ENCODE peak calls at places on chromosomes 5 and 9, in five cellular contexts. F, B, S, N and A are unnamed samples.

GRCh38 chr5:169893010-169893409 is 87.3 kb downstream of the INSYN2B start:
- DNase-seq in F (no peak), N (no peak), S (no peak), B (no peak), A (no peak)

GRCh38 chr5:102771435-102771834 is 16.3 kb downstream of the PAM start:
- DNase-seq in B (peak; percentile 63), N (no peak), S (no peak), F (no peak), A (no peak)

GRCh38 chr5:101306391-101307137 is 403.5 kb upstream of the ST8SIA4 start:
- DNase-seq in F (no peak), S (no peak), B (no peak), N (no peak), A (no peak)

GRCh38 chr5:35789732-35790461 is 66.8 kb upstream of the IL7R start:
- DNase-seq in F (no peak), B (no peak), N (no peak), S (no peak), A (no peak)

GRCh38 chr5:6714221-6715041 is 1.2 kb downstream of the TENT4A start:
- DNase-seq in B (no peak), N (peak; percentile 51), F (peak; percentile 28), S (no peak), A (no peak)

GRCh38 chr5:120329095-120329494 is 135.0 kb upstream of the PRR16 start:
- DNase-seq in N (no peak), B (no peak), F (no peak), S (no peak), A (no peak)

GRCh38 chr5:143405063-143405746 is 1.7 kb upstream of the NR3C1 start:
- DNase-seq in S (peak; percentile 50), F (peak; percentile 81), B (peak; percentile 85), N (peak; percentile 94), A (peak; percentile 77)

GRCh38 chr9:16532681-16533450 is 337.6 kb downstream of the BNC2 start:
- DNase-seq in N (no peak), F (no peak), S (peak; percentile 49), B (peak; percentile 89), A (no peak)

GRCh38 chr9:96299823-96300222 is 2.2 kb downstream of the HSD17B3 start:
- DNase-seq in B (no peak), F (no peak), N (no peak), S (peak; percentile 4), A (no peak)

GRCh38 chr9:117782931-117783788 is 79.0 kb downstream of the TLR4 start:
- DNase-seq in F (peak; percentile 62), S (no peak), N (peak; percentile 76), B (peak; percentile 73), A (peak; percentile 24)

GRCh38 chr5:133944263-133945230 is 23.9 kb downstream of the C5orf15 start:
- DNase-seq in S (no peak), B (peak; percentile 65), N (peak; percentile 77), F (peak; percentile 63), A (peak; percentile 67)

GRCh38 chr9:33906769-33907168 is 89.8 kb downstream of the UBE2R2 start:
- DNase-seq in B (no peak), N (no peak), F (no peak), S (no peak), A (no peak)

GRCh38 chr5:135053989-135054388 is 20.0 kb upstream of the PITX1 start:
- DNase-seq in N (no peak), F (no peak), B (no peak), S (no peak), A (no peak)

GRCh38 chr9:3475300-3476020 is 50.3 kb downstream of the RFX3 start:
- DNase-seq in S (no peak), B (no peak), N (peak; percentile 42), F (no peak), A (no peak)

DNA sequence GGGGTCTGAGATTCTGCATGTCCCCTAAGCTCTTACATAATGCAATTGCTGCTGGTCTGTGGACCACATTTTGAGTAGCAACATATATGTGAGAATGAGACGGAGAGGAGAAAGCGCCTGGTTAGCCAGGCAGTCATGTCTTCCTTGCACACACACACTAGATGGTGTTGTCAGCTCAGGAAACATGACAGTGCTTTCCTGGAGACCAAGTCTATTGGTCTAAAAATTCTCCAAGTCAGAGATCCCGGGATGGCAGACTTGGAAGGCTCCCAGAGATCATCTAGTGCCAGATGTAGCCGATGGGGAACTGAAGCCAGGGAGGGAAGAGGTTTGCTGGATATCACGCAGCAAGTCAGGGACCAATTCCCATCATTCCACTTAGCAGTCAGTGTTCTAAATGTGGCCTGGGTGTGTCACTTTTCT is 53.4 kb downstream of the GALNT12 start:
- DNase-seq in B (peak; percentile 90), F (peak; percentile 24), S (peak; percentile 77), N (no peak), A (no peak)
- TF ChIP-seq CTCF in B (peak; percentile 61), F (no peak), S (peak; percentile 67), N (no peak), A (no peak)

GRCh38 chr5:64973226-64973625 is 204.5 kb downstream of the CWC27 start:
- DNase-seq in B (no peak), N (no peak), S (no peak), F (no peak), A (no peak)

GRCh38 chr5:64971990-64972389 is 203.3 kb downstream of the CWC27 start:
- DNase-seq in S (no peak), B (no peak), F (no peak), N (no peak), A (no peak)

GRCh38 chr5:64972591-64972990 is 203.9 kb downstream of the CWC27 start:
- DNase-seq in N (no peak), B (no peak), F (no peak), S (no peak), A (no peak)

DNA sequence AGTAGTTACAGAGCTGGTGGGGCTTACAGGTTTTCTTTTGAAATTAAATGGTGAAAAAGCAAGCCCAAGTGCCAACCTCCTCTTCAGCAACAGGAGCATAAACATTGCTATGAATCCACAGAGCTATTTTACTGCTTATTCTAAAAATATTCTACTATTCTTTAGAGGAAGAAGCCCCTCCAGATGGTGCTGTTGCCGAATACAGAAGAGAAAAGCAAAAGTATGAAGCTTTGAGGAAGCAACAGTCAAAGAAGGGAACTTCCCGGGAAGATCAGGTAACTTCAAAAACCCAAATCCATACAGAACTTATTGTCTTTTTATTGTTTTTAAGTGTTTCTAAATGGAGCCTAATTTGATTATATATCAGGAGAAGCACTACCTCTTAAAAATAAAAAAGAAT is 202.8 kb downstream of the CWC27 start:
- DNase-seq in N (peak; percentile 9), F (no peak), B (peak; percentile 47), S (peak; percentile 4), A (no peak)
- TF ChIP-seq CTCF in N (peak; percentile 13), F (no peak), B (peak; percentile 33), S (peak; percentile 43), A (no peak)

GRCh38 chr5:16617272-16617973 is 626 bp upstream of the RETREG1 start:
- DNase-seq in S (no peak), F (no peak), N (peak; percentile 25), B (no peak), A (no peak)
- TF ChIP-seq CTCF in S (no peak), F (no peak), N (no peak), B (no peak), A (no peak)

GRCh38 chr5:174837919-174838902 is 113.8 kb downstream of the MSX2 start:
- DNase-seq in F (peak; percentile 6), N (no peak), S (no peak), B (peak; percentile 36), A (no peak)
- TF ChIP-seq CTCF in F (no peak), N (no peak), S (peak; percentile 3), B (no peak), A (no peak)

GRCh38 chr5:140833993-140834392 is at the start of gene PCDHA7:
- DNase-seq in S (no peak), N (no peak), F (no peak), B (peak; percentile 40), A (no peak)

GRCh38 chr5:140823475-140823874 is 2.1 kb downstream of the PCDHA5 start:
- DNase-seq in N (no peak), S (no peak), F (no peak), B (no peak), A (no peak)

GRCh38 chr5:140827704-140828401 is at the start of gene PCDHA6:
- DNase-seq in N (no peak), F (no peak), S (no peak), B (peak; percentile 7), A (no peak)

GRCh38 chr5:140828402-140828737 is 610 bp downstream of the PCDHA6 start:
- DNase-seq in S (no peak), B (no peak), F (no peak), N (no peak), A (no peak)
- TF ChIP-seq CTCF in S (no peak), B (no peak), F (no peak), N (no peak), A (no peak)

GRCh38 chr5:175844174-175844573 is 27.2 kb upstream of the CPLX2 start:
- DNase-seq in S (no peak), F (no peak), N (no peak), B (no peak), A (no peak)

GRCh38 chr5:175842506-175842905 is 28.9 kb upstream of the CPLX2 start:
- DNase-seq in N (no peak), B (no peak), F (no peak), S (no peak), A (no peak)

GRCh38 chr5:175842947-175843793 is 28.2 kb upstream of the CPLX2 start:
- DNase-seq in F (no peak), S (peak; percentile 47), N (no peak), B (peak; percentile 29), A (no peak)

GRCh38 chr5:175836741-175837729 is 34.3 kb upstream of the CPLX2 start:
- DNase-seq in N (no peak), F (no peak), B (no peak), S (no peak), A (no peak)

GRCh38 chr5:175840050-175840841 is 31.1 kb upstream of the CPLX2 start:
- DNase-seq in S (no peak), F (no peak), N (peak; percentile 31), B (peak; percentile 25), A (peak; percentile 35)
- TF ChIP-seq CTCF in S (peak; percentile 55), F (peak; percentile 76), N (peak; percentile 74), B (peak; percentile 56), A (peak; percentile 32)

DNA sequence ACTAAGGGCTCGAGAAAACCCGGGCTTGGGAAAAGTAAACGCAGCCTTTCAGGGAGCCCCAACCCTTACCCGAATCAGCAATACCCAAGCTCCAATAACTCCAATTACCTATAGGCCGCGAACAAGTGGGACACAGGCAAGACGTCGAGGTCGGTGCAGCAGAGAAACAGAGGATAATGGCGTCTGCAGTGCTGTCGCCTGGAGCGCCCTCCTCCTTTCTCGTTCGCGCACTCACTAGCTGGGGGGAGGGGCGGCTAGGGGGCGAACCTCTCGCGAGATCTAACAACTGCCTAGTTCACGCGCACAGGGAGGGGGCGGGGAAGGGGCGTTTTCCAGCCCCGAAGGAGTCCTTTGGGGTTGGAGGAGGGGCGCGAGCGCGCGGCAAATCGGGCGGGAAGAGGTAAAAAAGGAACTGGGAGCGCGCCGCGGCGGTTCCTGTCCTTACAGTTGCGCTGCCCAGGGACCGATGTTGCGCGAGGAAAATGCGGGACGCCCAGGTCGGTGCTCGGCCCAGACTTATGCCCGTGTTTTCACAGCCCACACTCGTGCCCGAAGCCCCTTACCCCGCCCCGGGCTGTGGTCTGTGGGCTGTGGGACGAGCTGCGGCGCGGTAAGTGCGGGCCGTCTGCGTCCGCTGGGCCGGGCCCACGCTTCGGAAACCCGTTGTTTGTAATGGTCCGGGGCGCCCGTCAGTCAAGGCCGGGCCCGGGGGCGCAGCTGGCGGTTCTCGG is at the start of gene RMI1:
- DNase-seq in B (peak; percentile 99), N (peak; percentile 99), S (peak; percentile 97), F (peak; percentile 100), A (peak; percentile 94)
- TF ChIP-seq CTCF in B (peak; percentile 7), N (no peak), S (peak; percentile 22), F (no peak), A (peak; percentile 28)